ENCODE peak calls at places on chromosomes 1 and 21, in seven cellular contexts. One of them, this sample, is unnamed.
A peak's percentile ranks its signal among the peaks of the same experiment; 100 is the strongest.

GRCh38 chr1:164664127-164664526 is 105.1 kb downstream of the PBX1 start:
- DNase-seq in epithelial cell of esophagus: no peak
- DNase-seq in prostate gland: no peak
- DNase-seq in choroid plexus epithelial cell: no peak
- DNase-seq in colonic mucosa: no peak
- DNase-seq in GM20000: no peak
- DNase-seq in PC-9: no peak
- DNase-seq in this sample: no peak

GRCh38 chr1:3772715-3773571 is at the start of gene SMIM1:
- DNase-seq in epithelial cell of esophagus: no peak
- DNase-seq in prostate gland: no peak
- DNase-seq in choroid plexus epithelial cell: peak; percentile 17
- DNase-seq in colonic mucosa: no peak
- DNase-seq in GM20000: no peak
- DNase-seq in PC-9: no peak
- DNase-seq in this sample: no peak

GRCh38 chr1:6634278-6635052 is 9.8 kb downstream of the THAP3 start:
- DNase-seq in epithelial cell of esophagus: peak; percentile 62
- DNase-seq in prostate gland: peak; percentile 59
- DNase-seq in choroid plexus epithelial cell: peak; percentile 51
- DNase-seq in colonic mucosa: peak; percentile 62
- DNase-seq in GM20000: peak; percentile 54
- DNase-seq in PC-9: no peak
- DNase-seq in this sample: peak; percentile 64

GRCh38 chr1:59522925-59523505 is 226.1 kb downstream of the FGGY start:
- DNase-seq in epithelial cell of esophagus: no peak
- DNase-seq in prostate gland: no peak
- DNase-seq in choroid plexus epithelial cell: peak; percentile 39
- DNase-seq in colonic mucosa: peak; percentile 59
- DNase-seq in GM20000: no peak
- DNase-seq in PC-9: no peak
- DNase-seq in this sample: no peak

GRCh38 chr1:153597206-153597605 is 15.7 kb downstream of the S100A16 start:
- DNase-seq in epithelial cell of esophagus: peak; percentile 62
- DNase-seq in prostate gland: no peak
- DNase-seq in choroid plexus epithelial cell: peak; percentile 47
- DNase-seq in colonic mucosa: peak; percentile 28
- DNase-seq in GM20000: no peak
- DNase-seq in PC-9: peak; percentile 68
- DNase-seq in this sample: no peak

GRCh38 chr1:23371987-23372386 is 2.4 kb upstream of the ZNF436 start:
- DNase-seq in epithelial cell of esophagus: no peak
- DNase-seq in prostate gland: no peak
- DNase-seq in choroid plexus epithelial cell: no peak
- DNase-seq in colonic mucosa: no peak
- DNase-seq in GM20000: no peak
- DNase-seq in PC-9: no peak
- DNase-seq in this sample: no peak

GRCh38 chr1:207393610-207394009 is 60.5 kb upstream of the CR2 start:
- DNase-seq in epithelial cell of esophagus: peak; percentile 94
- DNase-seq in prostate gland: peak; percentile 8
- DNase-seq in choroid plexus epithelial cell: peak; percentile 93
- DNase-seq in colonic mucosa: no peak
- DNase-seq in GM20000: no peak
- DNase-seq in PC-9: peak; percentile 97
- DNase-seq in this sample: peak; percentile 83

GRCh38 chr1:26138974-26139558 is 19.8 kb upstream of the FAM110D start:
- DNase-seq in epithelial cell of esophagus: no peak
- DNase-seq in prostate gland: no peak
- DNase-seq in choroid plexus epithelial cell: no peak
- DNase-seq in colonic mucosa: no peak
- DNase-seq in GM20000: no peak
- DNase-seq in PC-9: no peak
- DNase-seq in this sample: no peak

GRCh38 chr1:220876511-220877347 is 2.5 kb upstream of the HLX start:
- DNase-seq in epithelial cell of esophagus: no peak
- DNase-seq in prostate gland: no peak
- DNase-seq in choroid plexus epithelial cell: peak; percentile 58
- DNase-seq in colonic mucosa: no peak
- DNase-seq in GM20000: peak; percentile 16
- DNase-seq in PC-9: no peak
- DNase-seq in this sample: no peak

GRCh38 chr1:231187556-231187955 is 25.7 kb downstream of the TRIM67 start:
- DNase-seq in epithelial cell of esophagus: no peak
- DNase-seq in prostate gland: no peak
- DNase-seq in choroid plexus epithelial cell: no peak
- DNase-seq in colonic mucosa: no peak
- DNase-seq in GM20000: no peak
- DNase-seq in PC-9: no peak
- DNase-seq in this sample: no peak

GRCh38 chr1:8465692-8466091 is 147.8 kb downstream of the SLC45A1 start:
- DNase-seq in epithelial cell of esophagus: no peak
- DNase-seq in prostate gland: no peak
- DNase-seq in choroid plexus epithelial cell: no peak
- DNase-seq in colonic mucosa: peak; percentile 18
- DNase-seq in GM20000: no peak
- DNase-seq in PC-9: no peak
- DNase-seq in this sample: no peak

GRCh38 chr1:216997831-216998230 is 274.6 kb upstream of the ESRRG start:
- DNase-seq in epithelial cell of esophagus: no peak
- DNase-seq in prostate gland: no peak
- DNase-seq in choroid plexus epithelial cell: no peak
- DNase-seq in colonic mucosa: no peak
- DNase-seq in GM20000: no peak
- DNase-seq in PC-9: no peak
- DNase-seq in this sample: no peak

GRCh38 chr1:67953301-67953700 is 97.1 kb downstream of the DIRAS3 start:
- DNase-seq in epithelial cell of esophagus: no peak
- DNase-seq in prostate gland: no peak
- DNase-seq in choroid plexus epithelial cell: peak; percentile 84
- DNase-seq in colonic mucosa: no peak
- DNase-seq in GM20000: no peak
- DNase-seq in PC-9: no peak
- DNase-seq in this sample: no peak

GRCh38 chr21:17925000-17925610 is 105.9 kb upstream of the C21orf91 start:
- DNase-seq in epithelial cell of esophagus: peak; percentile 83
- DNase-seq in prostate gland: peak; percentile 55
- DNase-seq in choroid plexus epithelial cell: peak; percentile 78
- DNase-seq in colonic mucosa: peak; percentile 58
- DNase-seq in GM20000: peak; percentile 69
- DNase-seq in PC-9: peak; percentile 50
- DNase-seq in this sample: peak; percentile 52

GRCh38 chr21:39852021-39852721 is 15.1 kb upstream of the PCP4 start:
- DNase-seq in epithelial cell of esophagus: no peak
- DNase-seq in prostate gland: no peak
- DNase-seq in choroid plexus epithelial cell: no peak
- DNase-seq in colonic mucosa: no peak
- DNase-seq in GM20000: no peak
- DNase-seq in PC-9: no peak
- DNase-seq in this sample: no peak

GRCh38 chr1:208684192-208684591 is 440.0 kb upstream of the PLXNA2 start:
- DNase-seq in epithelial cell of esophagus: no peak
- DNase-seq in prostate gland: no peak
- DNase-seq in choroid plexus epithelial cell: no peak
- DNase-seq in colonic mucosa: no peak
- DNase-seq in GM20000: no peak
- DNase-seq in PC-9: no peak
- DNase-seq in this sample: no peak

GRCh38 chr1:208683141-208683540 is 439.0 kb upstream of the PLXNA2 start:
- DNase-seq in epithelial cell of esophagus: no peak
- DNase-seq in prostate gland: no peak
- DNase-seq in choroid plexus epithelial cell: no peak
- DNase-seq in colonic mucosa: no peak
- DNase-seq in GM20000: no peak
- DNase-seq in PC-9: no peak
- DNase-seq in this sample: no peak

GRCh38 chr1:208681878-208682663 is 437.9 kb upstream of the PLXNA2 start:
- DNase-seq in epithelial cell of esophagus: no peak
- DNase-seq in prostate gland: no peak
- DNase-seq in choroid plexus epithelial cell: no peak
- DNase-seq in colonic mucosa: no peak
- DNase-seq in GM20000: no peak
- DNase-seq in PC-9: no peak
- DNase-seq in this sample: no peak

GRCh38 chr1:208686592-208686991 is 442.4 kb upstream of the PLXNA2 start:
- DNase-seq in epithelial cell of esophagus: no peak
- DNase-seq in prostate gland: no peak
- DNase-seq in choroid plexus epithelial cell: no peak
- DNase-seq in colonic mucosa: no peak
- DNase-seq in GM20000: no peak
- DNase-seq in PC-9: no peak
- DNase-seq in this sample: no peak

GRCh38 chr1:208682664-208683013 is 438.5 kb upstream of the PLXNA2 start:
- DNase-seq in epithelial cell of esophagus: no peak
- DNase-seq in prostate gland: no peak
- DNase-seq in choroid plexus epithelial cell: no peak
- DNase-seq in colonic mucosa: peak; percentile 32
- DNase-seq in GM20000: no peak
- DNase-seq in PC-9: no peak
- DNase-seq in this sample: no peak
- TF ChIP-seq CTCF in epithelial cell of esophagus: no peak
- TF ChIP-seq CTCF in prostate gland: no peak
- TF ChIP-seq CTCF in choroid plexus epithelial cell: no peak
- TF ChIP-seq CTCF in colonic mucosa: no peak
- TF ChIP-seq CTCF in GM20000: no peak
- TF ChIP-seq CTCF in PC-9: no peak
- TF ChIP-seq CTCF in this sample: no peak

GRCh38 chr21:45829566-45830147 is 151.9 kb upstream of the COL6A1 start:
- DNase-seq in epithelial cell of esophagus: no peak
- DNase-seq in prostate gland: no peak
- DNase-seq in choroid plexus epithelial cell: no peak
- DNase-seq in colonic mucosa: no peak
- DNase-seq in GM20000: no peak
- DNase-seq in PC-9: no peak
- DNase-seq in this sample: no peak
- TF ChIP-seq CTCF in epithelial cell of esophagus: no peak
- TF ChIP-seq CTCF in prostate gland: no peak
- TF ChIP-seq CTCF in choroid plexus epithelial cell: no peak
- TF ChIP-seq CTCF in colonic mucosa: no peak
- TF ChIP-seq CTCF in GM20000: no peak
- TF ChIP-seq CTCF in PC-9: no peak
- TF ChIP-seq CTCF in this sample: no peak

DNA sequence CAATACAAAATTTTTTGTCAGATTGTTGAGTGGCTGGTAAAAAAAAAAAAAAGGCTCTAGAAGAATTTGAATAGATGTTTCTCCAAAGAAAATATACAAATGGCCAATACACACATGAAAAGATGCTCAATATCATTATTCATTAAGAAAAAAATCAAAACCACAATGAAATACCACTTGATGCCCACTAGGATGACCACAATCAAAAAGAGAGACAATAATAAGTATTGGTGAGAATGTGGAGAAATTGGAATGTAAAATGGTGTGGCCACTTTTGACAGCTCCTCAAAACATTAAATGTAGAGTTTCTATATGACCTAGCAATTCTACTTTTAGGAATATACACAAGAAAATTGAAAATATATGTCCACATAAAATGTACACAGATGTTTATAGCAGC is 100.0 kb downstream of the CLEC20A start:
- DNase-seq in epithelial cell of esophagus: no peak
- DNase-seq in prostate gland: no peak
- DNase-seq in choroid plexus epithelial cell: no peak
- DNase-seq in colonic mucosa: no peak
- DNase-seq in GM20000: no peak
- DNase-seq in PC-9: no peak
- DNase-seq in this sample: no peak
- TF ChIP-seq CTCF in epithelial cell of esophagus: no peak
- TF ChIP-seq CTCF in prostate gland: no peak
- TF ChIP-seq CTCF in choroid plexus epithelial cell: no peak
- TF ChIP-seq CTCF in colonic mucosa: no peak
- TF ChIP-seq CTCF in GM20000: no peak
- TF ChIP-seq CTCF in PC-9: no peak
- TF ChIP-seq CTCF in this sample: no peak

GRCh38 chr1:198700396-198700795 is 61.6 kb downstream of the PTPRC start:
- DNase-seq in epithelial cell of esophagus: no peak
- DNase-seq in prostate gland: no peak
- DNase-seq in choroid plexus epithelial cell: no peak
- DNase-seq in colonic mucosa: no peak
- DNase-seq in GM20000: no peak
- DNase-seq in PC-9: no peak
- DNase-seq in this sample: no peak

GRCh38 chr1:198701250-198701649 is 62.4 kb downstream of the PTPRC start:
- DNase-seq in epithelial cell of esophagus: no peak
- DNase-seq in prostate gland: no peak
- DNase-seq in choroid plexus epithelial cell: no peak
- DNase-seq in colonic mucosa: no peak
- DNase-seq in GM20000: no peak
- DNase-seq in PC-9: no peak
- DNase-seq in this sample: no peak

GRCh38 chr1:198700016-198700392 is 61.2 kb downstream of the PTPRC start:
- DNase-seq in epithelial cell of esophagus: no peak
- DNase-seq in prostate gland: no peak
- DNase-seq in choroid plexus epithelial cell: no peak
- DNase-seq in colonic mucosa: no peak
- DNase-seq in GM20000: no peak
- DNase-seq in PC-9: no peak
- DNase-seq in this sample: no peak

GRCh38 chr1:198701766-198702539 is 63.1 kb downstream of the PTPRC start:
- DNase-seq in epithelial cell of esophagus: no peak
- DNase-seq in prostate gland: no peak
- DNase-seq in choroid plexus epithelial cell: no peak
- DNase-seq in colonic mucosa: no peak
- DNase-seq in GM20000: no peak
- DNase-seq in PC-9: no peak
- DNase-seq in this sample: no peak

GRCh38 chr1:198699167-198700015 is 60.6 kb downstream of the PTPRC start:
- DNase-seq in epithelial cell of esophagus: peak; percentile 86
- DNase-seq in prostate gland: peak; percentile 37
- DNase-seq in choroid plexus epithelial cell: peak; percentile 56
- DNase-seq in colonic mucosa: peak; percentile 61
- DNase-seq in GM20000: peak; percentile 14
- DNase-seq in PC-9: no peak
- DNase-seq in this sample: peak; percentile 82
- TF ChIP-seq CTCF in epithelial cell of esophagus: peak; percentile 97
- TF ChIP-seq CTCF in prostate gland: peak; percentile 64
- TF ChIP-seq CTCF in choroid plexus epithelial cell: peak; percentile 98
- TF ChIP-seq CTCF in colonic mucosa: peak; percentile 57
- TF ChIP-seq CTCF in GM20000: no peak
- TF ChIP-seq CTCF in PC-9: peak; percentile 62
- TF ChIP-seq CTCF in this sample: peak; percentile 90

GRCh38 chr1:24765308-24765988 is 20.2 kb downstream of the CLIC4 start:
- DNase-seq in epithelial cell of esophagus: no peak
- DNase-seq in prostate gland: no peak
- DNase-seq in choroid plexus epithelial cell: peak; percentile 66
- DNase-seq in colonic mucosa: no peak
- DNase-seq in GM20000: no peak
- DNase-seq in PC-9: no peak
- DNase-seq in this sample: no peak
- TF ChIP-seq CTCF in epithelial cell of esophagus: no peak
- TF ChIP-seq CTCF in prostate gland: no peak
- TF ChIP-seq CTCF in choroid plexus epithelial cell: no peak
- TF ChIP-seq CTCF in colonic mucosa: no peak
- TF ChIP-seq CTCF in GM20000: no peak
- TF ChIP-seq CTCF in PC-9: no peak
- TF ChIP-seq CTCF in this sample: no peak

This sample was measured in Calu3.